ENCODE peak calls at places on chromosome 3, in nine cellular contexts. One of them, this sample, is unnamed.
A peak's percentile ranks its signal among the peaks of the same experiment; 100 is the strongest.

GRCh38 chr3:46913644-46914043 is 36.1 kb downstream of the PTH1R start:
- DNase-seq in heart left ventricle: no peak
- DNase-seq in GM12865: no peak
- DNase-seq in GM12864: no peak
- DNase-seq in endothelial cell: no peak
- DNase-seq in nephron progenitor cell: no peak
- DNase-seq in fibroblast of mammary gland: peak; percentile 59
- DNase-seq in omental fat pad: no peak
- DNase-seq in activated B cell treated with CpG ODN at 0.5 μM for 24 hours: no peak
- DNase-seq in this sample: no peak

GRCh38 chr3:132549890-132550578 is 47.0 kb upstream of the ACKR4 start:
- DNase-seq in activated B cell treated with CpG ODN at 0.5 μM for 24 hours: no peak
- DNase-seq in endothelial cell: no peak
- DNase-seq in omental fat pad: no peak
- DNase-seq in GM12864: no peak
- DNase-seq in fibroblast of mammary gland: peak; percentile 87
- DNase-seq in GM12865: peak; percentile 24
- DNase-seq in nephron progenitor cell: no peak
- DNase-seq in heart left ventricle: no peak
- DNase-seq in this sample: peak; percentile 33

GRCh38 chr3:54957711-54958110 is 29.9 kb upstream of the LRTM1 start:
- DNase-seq in GM12864: no peak
- DNase-seq in GM12865: no peak
- DNase-seq in heart left ventricle: no peak
- DNase-seq in activated B cell treated with CpG ODN at 0.5 μM for 24 hours: no peak
- DNase-seq in omental fat pad: no peak
- DNase-seq in nephron progenitor cell: no peak
- DNase-seq in endothelial cell: no peak
- DNase-seq in fibroblast of mammary gland: peak; percentile 38
- DNase-seq in this sample: no peak

GRCh38 chr3:33543600-33543999 is 103.4 kb upstream of the UBP1 start:
- DNase-seq in nephron progenitor cell: no peak
- DNase-seq in activated B cell treated with CpG ODN at 0.5 μM for 24 hours: no peak
- DNase-seq in GM12865: no peak
- DNase-seq in heart left ventricle: no peak
- DNase-seq in endothelial cell: no peak
- DNase-seq in omental fat pad: no peak
- DNase-seq in GM12864: no peak
- DNase-seq in fibroblast of mammary gland: no peak
- DNase-seq in this sample: no peak

GRCh38 chr3:143413372-143413771 is 293.8 kb downstream of the CHST2 start:
- DNase-seq in nephron progenitor cell: no peak
- DNase-seq in fibroblast of mammary gland: no peak
- DNase-seq in GM12865: no peak
- DNase-seq in endothelial cell: no peak
- DNase-seq in omental fat pad: no peak
- DNase-seq in heart left ventricle: no peak
- DNase-seq in GM12864: no peak
- DNase-seq in activated B cell treated with CpG ODN at 0.5 μM for 24 hours: no peak
- DNase-seq in this sample: no peak

GRCh38 chr3:60948488-60948887 is 302.8 kb downstream of the FHIT start:
- DNase-seq in omental fat pad: no peak
- DNase-seq in endothelial cell: no peak
- DNase-seq in GM12865: no peak
- DNase-seq in nephron progenitor cell: no peak
- DNase-seq in fibroblast of mammary gland: peak; percentile 36
- DNase-seq in activated B cell treated with CpG ODN at 0.5 μM for 24 hours: no peak
- DNase-seq in heart left ventricle: no peak
- DNase-seq in GM12864: no peak
- DNase-seq in this sample: no peak

GRCh38 chr3:137282871-137283270 is 325.1 kb downstream of the IL20RB start:
- DNase-seq in GM12864: no peak
- DNase-seq in heart left ventricle: no peak
- DNase-seq in omental fat pad: no peak
- DNase-seq in fibroblast of mammary gland: no peak
- DNase-seq in endothelial cell: no peak
- DNase-seq in activated B cell treated with CpG ODN at 0.5 μM for 24 hours: no peak
- DNase-seq in GM12865: no peak
- DNase-seq in nephron progenitor cell: no peak
- DNase-seq in this sample: no peak

GRCh38 chr3:146166450-146167222 is 5.7 kb upstream of the PLOD2 start:
- DNase-seq in fibroblast of mammary gland: peak; percentile 97
- DNase-seq in heart left ventricle: no peak
- DNase-seq in GM12864: no peak
- DNase-seq in omental fat pad: no peak
- DNase-seq in GM12865: no peak
- DNase-seq in endothelial cell: no peak
- DNase-seq in nephron progenitor cell: no peak
- DNase-seq in activated B cell treated with CpG ODN at 0.5 μM for 24 hours: no peak
- DNase-seq in this sample: no peak

GRCh38 chr3:55329849-55330248 is 157.3 kb downstream of the WNT5A start:
- DNase-seq in omental fat pad: no peak
- DNase-seq in GM12864: no peak
- DNase-seq in activated B cell treated with CpG ODN at 0.5 μM for 24 hours: no peak
- DNase-seq in nephron progenitor cell: no peak
- DNase-seq in endothelial cell: no peak
- DNase-seq in fibroblast of mammary gland: peak; percentile 95
- DNase-seq in heart left ventricle: no peak
- DNase-seq in GM12865: no peak
- DNase-seq in this sample: no peak

GRCh38 chr3:122415104-122415744 is 638 bp downstream of the WDR5B start:
- DNase-seq in endothelial cell: peak; percentile 27
- DNase-seq in fibroblast of mammary gland: peak; percentile 40
- DNase-seq in GM12864: peak; percentile 62
- DNase-seq in heart left ventricle: no peak
- DNase-seq in activated B cell treated with CpG ODN at 0.5 μM for 24 hours: peak; percentile 20
- DNase-seq in omental fat pad: no peak
- DNase-seq in nephron progenitor cell: peak; percentile 18
- DNase-seq in GM12865: peak; percentile 86
- DNase-seq in this sample: peak; percentile 60

GRCh38 chr3:58306662-58307286 is 454 bp downstream of the HTD2 start:
- DNase-seq in omental fat pad: no peak
- DNase-seq in nephron progenitor cell: peak; percentile 40
- DNase-seq in heart left ventricle: peak; percentile 33
- DNase-seq in fibroblast of mammary gland: no peak
- DNase-seq in endothelial cell: peak; percentile 43
- DNase-seq in GM12864: no peak
- DNase-seq in GM12865: peak; percentile 58
- DNase-seq in activated B cell treated with CpG ODN at 0.5 μM for 24 hours: peak; percentile 26
- DNase-seq in this sample: peak; percentile 42

GRCh38 chr3:11706604-11707003 is 62.9 kb upstream of the VGLL4 start:
- DNase-seq in activated B cell treated with CpG ODN at 0.5 μM for 24 hours: no peak
- DNase-seq in GM12865: no peak
- DNase-seq in endothelial cell: no peak
- DNase-seq in heart left ventricle: no peak
- DNase-seq in GM12864: no peak
- DNase-seq in nephron progenitor cell: no peak
- DNase-seq in fibroblast of mammary gland: no peak
- DNase-seq in omental fat pad: no peak
- DNase-seq in this sample: no peak

GRCh38 chr3:50138266-50139230 is 16.6 kb upstream of the SEMA3F start:
- DNase-seq in nephron progenitor cell: peak; percentile 42
- DNase-seq in endothelial cell: no peak
- DNase-seq in GM12864: no peak
- DNase-seq in fibroblast of mammary gland: no peak
- DNase-seq in GM12865: no peak
- DNase-seq in heart left ventricle: no peak
- DNase-seq in omental fat pad: no peak
- DNase-seq in activated B cell treated with CpG ODN at 0.5 μM for 24 hours: no peak
- DNase-seq in this sample: no peak

GRCh38 chr3:128112406-128112968 is 11.1 kb downstream of the RUVBL1 start:
- DNase-seq in heart left ventricle: no peak
- DNase-seq in GM12864: no peak
- DNase-seq in nephron progenitor cell: no peak
- DNase-seq in GM12865: peak; percentile 75
- DNase-seq in fibroblast of mammary gland: peak; percentile 94
- DNase-seq in omental fat pad: no peak
- DNase-seq in activated B cell treated with CpG ODN at 0.5 μM for 24 hours: no peak
- DNase-seq in endothelial cell: no peak
- DNase-seq in this sample: no peak
- TF ChIP-seq CTCF in heart left ventricle: no peak
- TF ChIP-seq CTCF in GM12864: no peak
- TF ChIP-seq CTCF in nephron progenitor cell: no peak
- TF ChIP-seq CTCF in GM12865: no peak
- TF ChIP-seq CTCF in fibroblast of mammary gland: peak; percentile 25
- TF ChIP-seq CTCF in omental fat pad: no peak
- TF ChIP-seq CTCF in activated B cell treated with CpG ODN at 0.5 μM for 24 hours: no peak
- TF ChIP-seq CTCF in endothelial cell: no peak
- TF ChIP-seq CTCF in this sample: no peak

GRCh38 chr3:126994661-126995161 is 11.8 kb downstream of the PLXNA1 start:
- DNase-seq in omental fat pad: no peak
- DNase-seq in GM12864: no peak
- DNase-seq in GM12865: no peak
- DNase-seq in activated B cell treated with CpG ODN at 0.5 μM for 24 hours: no peak
- DNase-seq in fibroblast of mammary gland: peak; percentile 56
- DNase-seq in nephron progenitor cell: no peak
- DNase-seq in heart left ventricle: peak; percentile 62
- DNase-seq in endothelial cell: no peak
- DNase-seq in this sample: no peak

GRCh38 chr3:126995254-126995770 is 12.4 kb downstream of the PLXNA1 start:
- DNase-seq in GM12864: no peak
- DNase-seq in activated B cell treated with CpG ODN at 0.5 μM for 24 hours: no peak
- DNase-seq in GM12865: no peak
- DNase-seq in endothelial cell: no peak
- DNase-seq in heart left ventricle: no peak
- DNase-seq in omental fat pad: no peak
- DNase-seq in nephron progenitor cell: no peak
- DNase-seq in fibroblast of mammary gland: no peak
- DNase-seq in this sample: no peak

GRCh38 chr3:126996905-126997304 is 14.0 kb downstream of the PLXNA1 start:
- DNase-seq in GM12864: no peak
- DNase-seq in nephron progenitor cell: no peak
- DNase-seq in fibroblast of mammary gland: peak; percentile 57
- DNase-seq in activated B cell treated with CpG ODN at 0.5 μM for 24 hours: no peak
- DNase-seq in omental fat pad: no peak
- DNase-seq in heart left ventricle: no peak
- DNase-seq in GM12865: no peak
- DNase-seq in endothelial cell: no peak
- DNase-seq in this sample: no peak

GRCh38 chr3:126997455-126998038 is 14.6 kb downstream of the PLXNA1 start:
- DNase-seq in GM12864: no peak
- DNase-seq in omental fat pad: no peak
- DNase-seq in heart left ventricle: no peak
- DNase-seq in activated B cell treated with CpG ODN at 0.5 μM for 24 hours: no peak
- DNase-seq in GM12865: no peak
- DNase-seq in nephron progenitor cell: no peak
- DNase-seq in fibroblast of mammary gland: no peak
- DNase-seq in endothelial cell: no peak
- DNase-seq in this sample: no peak

GRCh38 chr3:126995926-126996512 is 13.1 kb downstream of the PLXNA1 start:
- DNase-seq in GM12865: no peak
- DNase-seq in endothelial cell: no peak
- DNase-seq in GM12864: no peak
- DNase-seq in fibroblast of mammary gland: no peak
- DNase-seq in nephron progenitor cell: no peak
- DNase-seq in activated B cell treated with CpG ODN at 0.5 μM for 24 hours: no peak
- DNase-seq in omental fat pad: no peak
- DNase-seq in heart left ventricle: no peak
- DNase-seq in this sample: no peak
- TF ChIP-seq CTCF in GM12865: peak; percentile 16
- TF ChIP-seq CTCF in endothelial cell: no peak
- TF ChIP-seq CTCF in GM12864: peak; percentile 27
- TF ChIP-seq CTCF in fibroblast of mammary gland: peak; percentile 2
- TF ChIP-seq CTCF in nephron progenitor cell: no peak
- TF ChIP-seq CTCF in activated B cell treated with CpG ODN at 0.5 μM for 24 hours: no peak
- TF ChIP-seq CTCF in omental fat pad: no peak
- TF ChIP-seq CTCF in heart left ventricle: no peak
- TF ChIP-seq CTCF in this sample: no peak

DNA sequence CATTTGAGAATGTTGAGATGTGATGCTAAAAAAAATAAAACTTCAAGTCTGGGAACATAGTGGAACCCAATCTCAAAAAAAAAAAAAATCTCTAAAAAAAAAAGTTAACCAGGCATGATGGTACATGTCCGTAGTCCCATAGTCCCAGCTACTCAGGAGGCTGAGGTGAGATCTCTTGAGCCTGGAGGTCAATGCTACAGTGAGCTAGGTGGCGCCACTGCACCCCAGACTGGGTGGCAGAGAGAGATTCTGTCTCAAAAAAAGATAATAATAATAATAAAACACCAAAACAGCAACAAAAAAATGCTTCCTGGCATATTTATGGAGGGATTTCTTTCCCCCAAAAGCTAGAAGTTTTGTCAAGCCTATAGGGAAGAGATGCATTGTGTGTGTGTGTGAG is 361.6 kb downstream of the ROBO1 start:
- DNase-seq in fibroblast of mammary gland: no peak
- DNase-seq in nephron progenitor cell: no peak
- DNase-seq in omental fat pad: no peak
- DNase-seq in endothelial cell: no peak
- DNase-seq in activated B cell treated with CpG ODN at 0.5 μM for 24 hours: no peak
- DNase-seq in heart left ventricle: no peak
- DNase-seq in GM12864: no peak
- DNase-seq in GM12865: no peak
- DNase-seq in this sample: no peak
- TF ChIP-seq CTCF in fibroblast of mammary gland: peak; percentile 19
- TF ChIP-seq CTCF in nephron progenitor cell: no peak
- TF ChIP-seq CTCF in omental fat pad: no peak
- TF ChIP-seq CTCF in endothelial cell: no peak
- TF ChIP-seq CTCF in activated B cell treated with CpG ODN at 0.5 μM for 24 hours: no peak
- TF ChIP-seq CTCF in heart left ventricle: no peak
- TF ChIP-seq CTCF in GM12864: no peak
- TF ChIP-seq CTCF in GM12865: no peak
- TF ChIP-seq CTCF in this sample: no peak

GRCh38 chr3:72977060-72977459 is 19.6 kb upstream of the PPP4R2 start:
- DNase-seq in activated B cell treated with CpG ODN at 0.5 μM for 24 hours: no peak
- DNase-seq in GM12865: no peak
- DNase-seq in GM12864: no peak
- DNase-seq in fibroblast of mammary gland: peak; percentile 29
- DNase-seq in omental fat pad: no peak
- DNase-seq in heart left ventricle: no peak
- DNase-seq in endothelial cell: no peak
- DNase-seq in nephron progenitor cell: no peak
- DNase-seq in this sample: peak; percentile 44
- TF ChIP-seq CTCF in activated B cell treated with CpG ODN at 0.5 μM for 24 hours: no peak
- TF ChIP-seq CTCF in GM12865: peak; percentile 17
- TF ChIP-seq CTCF in GM12864: no peak
- TF ChIP-seq CTCF in fibroblast of mammary gland: no peak
- TF ChIP-seq CTCF in omental fat pad: no peak
- TF ChIP-seq CTCF in heart left ventricle: peak; percentile 29
- TF ChIP-seq CTCF in endothelial cell: peak; percentile 33
- TF ChIP-seq CTCF in nephron progenitor cell: no peak
- TF ChIP-seq CTCF in this sample: no peak

DNA sequence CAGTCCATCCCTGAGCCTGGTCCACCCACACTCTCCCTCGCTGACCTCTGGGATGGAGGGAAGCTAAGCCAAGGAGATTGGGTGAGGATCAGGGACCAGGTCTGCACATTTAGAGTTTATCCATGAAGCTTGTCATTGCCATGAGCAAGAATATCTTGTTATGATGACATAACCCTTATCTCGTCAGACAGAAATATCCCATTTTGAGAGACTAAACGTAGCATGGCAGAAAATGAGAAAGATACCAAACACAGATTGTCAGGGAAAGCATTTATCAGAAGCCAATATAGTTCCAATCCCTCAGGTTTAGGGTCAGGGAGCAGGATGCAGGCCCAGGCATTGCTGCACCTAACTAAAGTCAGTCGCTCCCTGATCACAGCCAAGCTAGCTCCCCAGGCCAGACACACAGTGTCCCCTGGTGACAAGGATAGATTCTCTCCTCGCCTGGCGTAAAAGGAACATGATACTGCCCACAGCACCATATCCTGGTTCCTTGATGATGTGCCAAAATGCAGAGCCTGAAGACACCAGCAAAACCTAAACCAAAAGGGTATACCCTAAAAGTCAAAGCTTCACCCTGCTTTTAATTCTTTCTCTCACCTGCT is 66.9 kb downstream of the DCLK3 start:
- DNase-seq in endothelial cell: no peak
- DNase-seq in GM12865: no peak
- DNase-seq in GM12864: no peak
- DNase-seq in heart left ventricle: no peak
- DNase-seq in omental fat pad: no peak
- DNase-seq in nephron progenitor cell: peak; percentile 9
- DNase-seq in fibroblast of mammary gland: no peak
- DNase-seq in activated B cell treated with CpG ODN at 0.5 μM for 24 hours: no peak
- DNase-seq in this sample: no peak
- TF ChIP-seq CTCF in endothelial cell: no peak
- TF ChIP-seq CTCF in GM12865: peak; percentile 2
- TF ChIP-seq CTCF in GM12864: no peak
- TF ChIP-seq CTCF in heart left ventricle: no peak
- TF ChIP-seq CTCF in omental fat pad: no peak
- TF ChIP-seq CTCF in nephron progenitor cell: no peak
- TF ChIP-seq CTCF in fibroblast of mammary gland: no peak
- TF ChIP-seq CTCF in activated B cell treated with CpG ODN at 0.5 μM for 24 hours: no peak
- TF ChIP-seq CTCF in this sample: no peak

This sample was measured in GM13976.